ENCODE peak calls at places on chromosomes 3 and 15, in five cellular contexts. One of them, this sample, is unnamed.

GRCh38 chr3:64278631-64279030 is 53.4 kb upstream of the PRICKLE2 start:
- DNase-seq in neuronal stem cell: no peak
- DNase-seq in CD8-positive, alpha-beta T cell: no peak
- DNase-seq in CD8-positive, alpha-beta memory T cell: no peak
- DNase-seq in Peyer's patch: no peak
- DNase-seq in this sample: no peak

GRCh38 chr15:77035584-77035983 is 35.3 kb downstream of the TSPAN3 start:
- DNase-seq in CD8-positive, alpha-beta T cell: peak; percentile 9
- DNase-seq in CD8-positive, alpha-beta memory T cell: no peak
- DNase-seq in neuronal stem cell: no peak
- DNase-seq in Peyer's patch: peak; percentile 49
- DNase-seq in this sample: no peak

GRCh38 chr3:50299638-50299928 is 378 bp upstream of the HYAL3 start:
- DNase-seq in Peyer's patch: no peak
- DNase-seq in CD8-positive, alpha-beta T cell: no peak
- DNase-seq in neuronal stem cell: no peak
- DNase-seq in CD8-positive, alpha-beta memory T cell: no peak
- DNase-seq in this sample: no peak

GRCh38 chr3:147816770-147817169 is 407.6 kb downstream of the ZIC1 start:
- DNase-seq in Peyer's patch: peak; percentile 70
- DNase-seq in CD8-positive, alpha-beta memory T cell: no peak
- DNase-seq in CD8-positive, alpha-beta T cell: no peak
- DNase-seq in neuronal stem cell: no peak
- DNase-seq in this sample: no peak

GRCh38 chr3:168312991-168313390 is 217.3 kb upstream of the GOLIM4 start:
- DNase-seq in CD8-positive, alpha-beta memory T cell: no peak
- DNase-seq in CD8-positive, alpha-beta T cell: no peak
- DNase-seq in Peyer's patch: no peak
- DNase-seq in neuronal stem cell: no peak
- DNase-seq in this sample: no peak

GRCh38 chr3:129246636-129247035 is 2.8 kb upstream of the COPG1 start:
- DNase-seq in neuronal stem cell: no peak
- DNase-seq in CD8-positive, alpha-beta memory T cell: no peak
- DNase-seq in CD8-positive, alpha-beta T cell: no peak
- DNase-seq in Peyer's patch: no peak
- DNase-seq in this sample: no peak

GRCh38 chr3:190017575-190018288 is 103.0 kb downstream of the P3H2 start:
- DNase-seq in neuronal stem cell: no peak
- DNase-seq in Peyer's patch: no peak
- DNase-seq in CD8-positive, alpha-beta T cell: no peak
- DNase-seq in CD8-positive, alpha-beta memory T cell: no peak
- DNase-seq in this sample: no peak

GRCh38 chr3:61848885-61849284 is 287.5 kb downstream of the PTPRG start:
- DNase-seq in CD8-positive, alpha-beta T cell: no peak
- DNase-seq in CD8-positive, alpha-beta memory T cell: no peak
- DNase-seq in neuronal stem cell: no peak
- DNase-seq in Peyer's patch: no peak
- DNase-seq in this sample: no peak

GRCh38 chr3:71251156-71251775 is 332.3 kb downstream of the FOXP1 start:
- DNase-seq in CD8-positive, alpha-beta T cell: no peak
- DNase-seq in Peyer's patch: no peak
- DNase-seq in neuronal stem cell: no peak
- DNase-seq in CD8-positive, alpha-beta memory T cell: no peak
- DNase-seq in this sample: no peak

GRCh38 chr3:189490749-189491148 is 140.4 kb upstream of the TP63 start:
- DNase-seq in Peyer's patch: no peak
- DNase-seq in CD8-positive, alpha-beta memory T cell: no peak
- DNase-seq in CD8-positive, alpha-beta T cell: no peak
- DNase-seq in neuronal stem cell: no peak
- DNase-seq in this sample: no peak

GRCh38 chr3:23807161-23808015 is 1.6 kb downstream of the UBE2E1 start:
- DNase-seq in Peyer's patch: no peak
- DNase-seq in CD8-positive, alpha-beta T cell: no peak
- DNase-seq in neuronal stem cell: no peak
- DNase-seq in CD8-positive, alpha-beta memory T cell: no peak
- DNase-seq in this sample: no peak

GRCh38 chr3:51940648-51941421 is 869 bp downstream of the RRP9 start:
- DNase-seq in Peyer's patch: no peak
- DNase-seq in neuronal stem cell: no peak
- DNase-seq in CD8-positive, alpha-beta memory T cell: no peak
- DNase-seq in CD8-positive, alpha-beta T cell: no peak
- DNase-seq in this sample: no peak
- H3K27ac ChIP-seq in Peyer's patch: no peak overlapping the region
- H3K27ac ChIP-seq in neuronal stem cell: no peak overlapping the region
- H3K27ac ChIP-seq in CD8-positive, alpha-beta memory T cell: peak overlapping the region; percentile 70
- H3K27ac ChIP-seq in CD8-positive, alpha-beta T cell: peak overlapping the region; percentile 46
- H3K27ac ChIP-seq in this sample: no peak overlapping the region

DNA sequence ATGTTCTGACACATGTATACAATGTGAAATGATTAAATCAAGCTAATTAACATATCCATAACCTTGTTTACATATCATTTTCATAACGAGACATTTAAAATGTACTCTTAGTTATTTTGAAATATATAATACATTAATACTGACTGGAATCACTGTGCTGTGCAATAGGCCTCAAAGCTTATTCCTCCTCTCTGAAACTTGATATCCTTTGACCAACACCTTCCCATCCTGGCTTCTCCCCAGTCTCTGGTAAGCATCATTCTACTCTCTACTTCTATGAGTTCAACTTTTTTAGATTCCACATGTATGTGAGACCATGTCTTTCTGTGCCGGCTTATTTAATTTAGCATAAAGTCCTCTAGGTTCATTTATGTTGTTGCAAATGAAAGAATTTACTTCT is 47.1 kb upstream of the IL20RB start:
- DNase-seq in CD8-positive, alpha-beta T cell: no peak
- DNase-seq in CD8-positive, alpha-beta memory T cell: no peak
- DNase-seq in neuronal stem cell: no peak
- DNase-seq in Peyer's patch: no peak
- DNase-seq in this sample: no peak
- H3K9me3 ChIP-seq in CD8-positive, alpha-beta T cell: no peaks in the 10 kb centered on the region
- H3K9me3 ChIP-seq in CD8-positive, alpha-beta memory T cell: no peaks in the 10 kb centered on the region
- H3K9me3 ChIP-seq in neuronal stem cell: no peaks in the 10 kb centered on the region
- H3K9me3 ChIP-seq in Peyer's patch: no peaks in the 10 kb centered on the region
- H3K9me3 ChIP-seq in this sample: no peaks in the 10 kb centered on the region

GRCh38 chr15:99128411-99128810 is 23.5 kb downstream of the SYNM start:
- DNase-seq in Peyer's patch: no peak
- DNase-seq in CD8-positive, alpha-beta T cell: no peak
- DNase-seq in neuronal stem cell: no peak
- DNase-seq in CD8-positive, alpha-beta memory T cell: no peak
- DNase-seq in this sample: no peak
- H3K4me1 ChIP-seq in Peyer's patch: peaks cover 13% of the 10 kb centered on the region
- H3K4me1 ChIP-seq in CD8-positive, alpha-beta T cell: no peaks in the 10 kb centered on the region
- H3K4me1 ChIP-seq in neuronal stem cell: peaks cover 19% of the 10 kb centered on the region
- H3K4me1 ChIP-seq in CD8-positive, alpha-beta memory T cell: no peaks in the 10 kb centered on the region
- H3K4me1 ChIP-seq in this sample: peaks cover 6% of the 10 kb centered on the region

GRCh38 chr15:71809346-71809745 is 1.0 kb upstream of the NR2E3 start:
- DNase-seq in CD8-positive, alpha-beta memory T cell: no peak
- DNase-seq in neuronal stem cell: no peak
- DNase-seq in Peyer's patch: no peak
- DNase-seq in CD8-positive, alpha-beta T cell: no peak
- DNase-seq in this sample: no peak

GRCh38 chr15:71808311-71809020 is 1.9 kb upstream of the NR2E3 start:
- DNase-seq in Peyer's patch: no peak
- DNase-seq in CD8-positive, alpha-beta T cell: no peak
- DNase-seq in neuronal stem cell: no peak
- DNase-seq in CD8-positive, alpha-beta memory T cell: no peak
- DNase-seq in this sample: no peak

GRCh38 chr15:71806452-71806931 is 3.9 kb upstream of the NR2E3 start:
- DNase-seq in neuronal stem cell: no peak
- DNase-seq in CD8-positive, alpha-beta T cell: no peak
- DNase-seq in Peyer's patch: no peak
- DNase-seq in CD8-positive, alpha-beta memory T cell: no peak
- DNase-seq in this sample: no peak

GRCh38 chr15:71807125-71807629 is 3.2 kb upstream of the NR2E3 start:
- DNase-seq in CD8-positive, alpha-beta memory T cell: no peak
- DNase-seq in Peyer's patch: no peak
- DNase-seq in CD8-positive, alpha-beta T cell: no peak
- DNase-seq in neuronal stem cell: peak; percentile 57
- DNase-seq in this sample: no peak

DNA sequence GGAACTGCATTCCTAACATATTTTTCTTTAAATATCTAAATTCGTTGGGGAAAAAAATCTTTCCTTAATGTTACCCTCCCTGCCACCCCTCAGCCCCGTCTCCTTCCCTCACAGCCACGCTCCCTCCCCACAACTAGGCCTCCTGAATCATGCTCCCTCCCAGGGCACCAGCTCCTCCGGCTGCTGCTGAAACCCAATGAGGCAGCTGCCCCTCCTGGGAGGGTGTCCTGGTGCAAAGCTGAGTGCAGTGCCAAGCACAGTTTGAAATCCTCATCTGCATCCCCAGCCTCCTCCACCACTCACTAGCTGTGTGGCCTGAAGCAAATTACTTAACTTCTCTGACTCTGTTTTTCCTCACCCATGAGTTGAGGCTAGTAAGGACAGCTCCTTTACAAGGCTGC is 2.7 kb upstream of the NR2E3 start:
- DNase-seq in Peyer's patch: no peak
- DNase-seq in CD8-positive, alpha-beta memory T cell: no peak
- DNase-seq in CD8-positive, alpha-beta T cell: no peak
- DNase-seq in neuronal stem cell: no peak
- DNase-seq in this sample: no peak
- H3K27ac ChIP-seq in Peyer's patch: no peak overlapping the region
- H3K27ac ChIP-seq in CD8-positive, alpha-beta memory T cell: no peak overlapping the region
- H3K27ac ChIP-seq in CD8-positive, alpha-beta T cell: no peak overlapping the region
- H3K27ac ChIP-seq in neuronal stem cell: peak overlapping the region; percentile 79
- H3K27ac ChIP-seq in this sample: no peak overlapping the region

GRCh38 chr3:126098391-126098858 is 14.5 kb upstream of the SLC41A3 start:
- DNase-seq in CD8-positive, alpha-beta T cell: no peak
- DNase-seq in Peyer's patch: no peak
- DNase-seq in CD8-positive, alpha-beta memory T cell: no peak
- DNase-seq in neuronal stem cell: no peak
- DNase-seq in this sample: no peak
- H3K9me3 ChIP-seq in CD8-positive, alpha-beta T cell: no peaks in the 10 kb centered on the region
- H3K9me3 ChIP-seq in Peyer's patch: peaks cover 5% of the 10 kb centered on the region
- H3K9me3 ChIP-seq in CD8-positive, alpha-beta memory T cell: peaks cover 8% of the 10 kb centered on the region
- H3K9me3 ChIP-seq in neuronal stem cell: peaks cover 5% of the 10 kb centered on the region
- H3K9me3 ChIP-seq in this sample: no peaks in the 10 kb centered on the region

GRCh38 chr15:63381301-63382192 is at the start of gene CA12:
- DNase-seq in Peyer's patch: peak; percentile 81
- DNase-seq in neuronal stem cell: peak; percentile 38
- DNase-seq in CD8-positive, alpha-beta memory T cell: no peak
- DNase-seq in CD8-positive, alpha-beta T cell: no peak
- DNase-seq in this sample: no peak
- H3K4me1 ChIP-seq in Peyer's patch: peaks cover 14% of the 10 kb centered on the region
- H3K4me1 ChIP-seq in neuronal stem cell: peaks cover 12% of the 10 kb centered on the region
- H3K4me1 ChIP-seq in CD8-positive, alpha-beta memory T cell: no peaks in the 10 kb centered on the region
- H3K4me1 ChIP-seq in CD8-positive, alpha-beta T cell: peaks cover 9% of the 10 kb centered on the region
- H3K4me1 ChIP-seq in this sample: peaks cover 5% of the 10 kb centered on the region

GRCh38 chr3:178669046-178669445 is 132.8 kb downstream of the KCNMB2 start:
- DNase-seq in neuronal stem cell: no peak
- DNase-seq in Peyer's patch: no peak
- DNase-seq in CD8-positive, alpha-beta memory T cell: no peak
- DNase-seq in CD8-positive, alpha-beta T cell: no peak
- DNase-seq in this sample: no peak
- H3K27ac ChIP-seq in neuronal stem cell: no peak overlapping the region
- H3K27ac ChIP-seq in Peyer's patch: no peak overlapping the region
- H3K27ac ChIP-seq in CD8-positive, alpha-beta memory T cell: no peak overlapping the region
- H3K27ac ChIP-seq in CD8-positive, alpha-beta T cell: no peak overlapping the region
- H3K27ac ChIP-seq in this sample: no peak overlapping the region

This sample was measured in iPS DF 6.9.